ENCODE peak calls at places on chromosome 1, in eight cellular contexts. L, H, M, Q, A, D, J and N are unnamed samples.

GRCh38 chr1:1019122-1019999 is 559 bp upstream of the AGRN start:
- DNase-seq in M (peak), L (peak), Q (peak), D (peak), J (peak), A (peak), H (peak), N (peak)

GRCh38 chr1:194028002-194028401 is 841.6 kb upstream of the B3GALT2 start:
- DNase-seq in H (no peak), J (no peak), M (no peak), L (no peak), A (no peak), Q (no peak), D (no peak), N (no peak)

GRCh38 chr1:233700338-233700737 is 86.4 kb downstream of the KCNK1 start:
- DNase-seq in A (no peak), H (no peak), D (no peak), M (peak), Q (no peak), J (no peak), L (no peak), N (no peak)

GRCh38 chr1:203055983-203056382 is 29.7 kb downstream of the PPFIA4 start:
- DNase-seq in M (no peak), L (no peak), A (no peak), H (no peak), J (no peak), D (no peak), Q (no peak), N (no peak)

GRCh38 chr1:227437495-227438008 is 119.3 kb upstream of the CDC42BPA start:
- DNase-seq in M (peak), A (no peak), D (no peak), J (peak), L (peak), H (no peak), Q (no peak), N (peak)

GRCh38 chr1:70966018-70966638 is 81.5 kb downstream of the PTGER3 start:
- DNase-seq in D (no peak), J (peak), A (no peak), L (no peak), Q (no peak), H (no peak), M (no peak), N (peak)

GRCh38 chr1:59814180-59814900 is 409 bp upstream of the HOOK1 start:
- DNase-seq in D (peak), M (peak), H (peak), J (peak), A (peak), L (peak), Q (peak), N (peak)

GRCh38 chr1:202835548-202836072 is 24.9 kb downstream of the PCAT6 start:
- DNase-seq in J (no peak), A (no peak), H (no peak), D (no peak), L (no peak), M (no peak), Q (no peak), N (no peak)

GRCh38 chr1:3656450-3657095 is 4.3 kb downstream of the TP73 start:
- DNase-seq in J (no peak), M (no peak), D (no peak), A (no peak), H (no peak), Q (no peak), L (no peak), N (no peak)

GRCh38 chr1:187762109-187762508 is 933.4 kb downstream of the PLA2G4A start:
- DNase-seq in L (peak), A (no peak), J (peak), D (no peak), M (no peak), H (no peak), Q (no peak), N (peak)

GRCh38 chr1:197145451-197146029 is 929 bp downstream of the ASPM start:
- DNase-seq in A (no peak), Q (no peak), D (no peak), J (peak), M (no peak), H (no peak), L (no peak), N (no peak)

GRCh38 chr1:31760422-31760900 is 3.7 kb downstream of the ADGRB2 start:
- DNase-seq in L (peak), J (no peak), H (no peak), A (no peak), D (no peak), M (no peak), Q (no peak), N (no peak)

GRCh38 chr1:17755120-17755519 is at the start of gene ACTL8:
- DNase-seq in M (no peak), L (no peak), J (no peak), D (peak), H (no peak), Q (no peak), A (no peak), N (no peak)

GRCh38 chr1:94115900-94116436 is 5.0 kb downstream of the ABCA4 start:
- DNase-seq in A (no peak), D (no peak), L (peak), H (peak), Q (no peak), M (no peak), J (no peak), N (no peak)

GRCh38 chr1:228265167-228265566 is 57.3 kb downstream of the OBSCN start:
- DNase-seq in Q (no peak), J (no peak), A (no peak), L (peak), M (peak), H (no peak), D (no peak), N (peak)

GRCh38 chr1:210332719-210333398 is 4.2 kb downstream of the HHAT start:
- DNase-seq in A (no peak), M (no peak), L (peak), Q (peak), H (no peak), J (no peak), D (no peak), N (no peak)

GRCh38 chr1:20644416-20644815 is 11.2 kb downstream of the PINK1 start:
- DNase-seq in D (no peak), Q (no peak), A (no peak), L (no peak), H (no peak), M (no peak), J (no peak), N (no peak)

GRCh38 chr1:201605385-201605747 is 66.4 kb downstream of the NAV1 start:
- DNase-seq in J (no peak), M (no peak), D (no peak), A (no peak), Q (no peak), H (no peak), L (no peak), N (no peak)

GRCh38 chr1:174953657-174954435 is 45.9 kb upstream of the CACYBP start:
- DNase-seq in L (no peak), H (no peak), A (no peak), D (no peak), M (peak), J (peak), Q (no peak), N (no peak)

GRCh38 chr1:97123717-97124446 is 402.3 kb downstream of the PTBP2 start:
- DNase-seq in L (peak), A (no peak), D (no peak), J (no peak), H (peak), Q (no peak), M (no peak), N (no peak)

GRCh38 chr1:225426395-225427248 is 1.2 kb downstream of the LBR start:
- DNase-seq in D (peak), M (peak), J (peak), L (peak), Q (peak), A (no peak), H (peak), N (peak)

GRCh38 chr1:160733933-160734332 is 5.1 kb upstream of the SLAMF7 start:
- DNase-seq in A (no peak), Q (no peak), H (no peak), L (no peak), J (no peak), D (no peak), M (no peak), N (no peak)

GRCh38 chr1:154463512-154463990 is 38.5 kb upstream of the TDRD10 start:
- DNase-seq in D (no peak), H (no peak), M (no peak), J (no peak), Q (peak), L (no peak), A (no peak), N (no peak)

GRCh38 chr1:64679177-64679576 is 65.7 kb upstream of the RAVER2 start:
- DNase-seq in A (no peak), H (no peak), D (no peak), J (no peak), Q (no peak), M (no peak), L (peak), N (no peak)

GRCh38 chr1:215146252-215146975 is 63.9 kb downstream of the KCNK2 start:
- DNase-seq in J (peak), D (no peak), H (no peak), M (no peak), L (peak), A (no peak), Q (no peak), N (no peak)

GRCh38 chr1:91851130-91852010 is 34.6 kb downstream of the TGFBR3 start:
- DNase-seq in J (no peak), D (peak), L (peak), H (peak), Q (no peak), A (no peak), M (peak), N (peak)

GRCh38 chr1:212132040-212132439 is 96.5 kb downstream of the DTL start:
- DNase-seq in L (no peak), H (no peak), M (no peak), J (no peak), Q (no peak), D (no peak), A (no peak), N (no peak)

GRCh38 chr1:64934115-64934880 is 32.1 kb downstream of the JAK1 start:
- DNase-seq in A (no peak), M (no peak), J (no peak), L (peak), H (peak), Q (no peak), D (no peak), N (no peak)

GRCh38 chr1:215005078-215005477 is 77.5 kb upstream of the KCNK2 start:
- DNase-seq in J (no peak), L (no peak), A (no peak), M (no peak), D (no peak), H (no peak), Q (no peak), N (peak)